ENCODE peak calls at places on chromosomes 1 and 21, in eight cellular contexts. One of them, this sample, is unnamed.
A peak's percentile ranks its signal among the peaks of the same experiment; 100 is the strongest.

GRCh38 chr1:15953791-15954201 is 22.1 kb downstream of the ZBTB17 start:
- DNase-seq in ACHN: no peak
- DNase-seq in AG10803: no peak
- DNase-seq in mesothelial cell of epicardium: no peak
- DNase-seq in posterior cingulate gyrus: no peak
- DNase-seq in amniotic stem cell: no peak
- DNase-seq in A172: no peak
- DNase-seq in coronary artery: no peak
- DNase-seq in this sample: no peak

GRCh38 chr1:151267760-151268159 is 13.2 kb downstream of the PSMD4 start:
- DNase-seq in A172: peak; percentile 26
- DNase-seq in mesothelial cell of epicardium: no peak
- DNase-seq in amniotic stem cell: no peak
- DNase-seq in ACHN: no peak
- DNase-seq in posterior cingulate gyrus: no peak
- DNase-seq in AG10803: no peak
- DNase-seq in coronary artery: no peak
- DNase-seq in this sample: no peak

GRCh38 chr1:206693029-206693428 is 8.3 kb downstream of the MAPKAPK2 start:
- DNase-seq in amniotic stem cell: peak; percentile 25
- DNase-seq in ACHN: peak; percentile 32
- DNase-seq in AG10803: peak; percentile 69
- DNase-seq in A172: peak; percentile 84
- DNase-seq in mesothelial cell of epicardium: no peak
- DNase-seq in posterior cingulate gyrus: peak; percentile 53
- DNase-seq in coronary artery: peak; percentile 88
- DNase-seq in this sample: peak; percentile 79

GRCh38 chr1:98325646-98326441 is 335.7 kb upstream of the SNX7 start:
- DNase-seq in ACHN: peak; percentile 95
- DNase-seq in amniotic stem cell: peak; percentile 67
- DNase-seq in mesothelial cell of epicardium: no peak
- DNase-seq in posterior cingulate gyrus: no peak
- DNase-seq in AG10803: peak; percentile 90
- DNase-seq in coronary artery: peak; percentile 87
- DNase-seq in A172: peak; percentile 86
- DNase-seq in this sample: no peak

GRCh38 chr1:15056515-15057285 is 96.8 kb upstream of the TMEM51 start:
- DNase-seq in AG10803: peak; percentile 34
- DNase-seq in A172: peak; percentile 42
- DNase-seq in posterior cingulate gyrus: no peak
- DNase-seq in coronary artery: no peak
- DNase-seq in amniotic stem cell: no peak
- DNase-seq in mesothelial cell of epicardium: no peak
- DNase-seq in ACHN: peak; percentile 48
- DNase-seq in this sample: peak; percentile 81

GRCh38 chr1:1541956-1542765 is 1.7 kb upstream of the TMEM240 start:
- DNase-seq in amniotic stem cell: no peak
- DNase-seq in mesothelial cell of epicardium: no peak
- DNase-seq in A172: no peak
- DNase-seq in ACHN: no peak
- DNase-seq in coronary artery: no peak
- DNase-seq in posterior cingulate gyrus: no peak
- DNase-seq in AG10803: no peak
- DNase-seq in this sample: no peak

GRCh38 chr21:33682992-33683627 is 40.8 kb downstream of the ITSN1 start:
- DNase-seq in amniotic stem cell: peak; percentile 28
- DNase-seq in mesothelial cell of epicardium: no peak
- DNase-seq in coronary artery: no peak
- DNase-seq in posterior cingulate gyrus: no peak
- DNase-seq in ACHN: peak; percentile 83
- DNase-seq in A172: peak; percentile 99
- DNase-seq in AG10803: peak; percentile 91
- DNase-seq in this sample: peak; percentile 41

GRCh38 chr21:18772404-18772803 is 368.8 kb upstream of the TMPRSS15 start:
- DNase-seq in posterior cingulate gyrus: no peak
- DNase-seq in AG10803: no peak
- DNase-seq in amniotic stem cell: no peak
- DNase-seq in coronary artery: no peak
- DNase-seq in A172: no peak
- DNase-seq in mesothelial cell of epicardium: no peak
- DNase-seq in ACHN: no peak
- DNase-seq in this sample: no peak

GRCh38 chr1:66281808-66282207 is 252.1 kb upstream of the SGIP1 start:
- DNase-seq in AG10803: no peak
- DNase-seq in mesothelial cell of epicardium: no peak
- DNase-seq in amniotic stem cell: no peak
- DNase-seq in A172: no peak
- DNase-seq in ACHN: no peak
- DNase-seq in posterior cingulate gyrus: no peak
- DNase-seq in coronary artery: no peak
- DNase-seq in this sample: no peak

GRCh38 chr1:174405219-174405618 is 42.5 kb upstream of the GPR52 start:
- DNase-seq in A172: no peak
- DNase-seq in AG10803: no peak
- DNase-seq in amniotic stem cell: no peak
- DNase-seq in ACHN: no peak
- DNase-seq in coronary artery: no peak
- DNase-seq in mesothelial cell of epicardium: no peak
- DNase-seq in posterior cingulate gyrus: no peak
- DNase-seq in this sample: no peak

GRCh38 chr1:25442178-25442577 is 11.5 kb downstream of the MACO1 start:
- DNase-seq in AG10803: no peak
- DNase-seq in A172: peak; percentile 33
- DNase-seq in coronary artery: no peak
- DNase-seq in mesothelial cell of epicardium: no peak
- DNase-seq in ACHN: no peak
- DNase-seq in posterior cingulate gyrus: no peak
- DNase-seq in amniotic stem cell: no peak
- DNase-seq in this sample: peak; percentile 12

GRCh38 chr1:64975740-64976139 is 9.4 kb upstream of the JAK1 start:
- DNase-seq in amniotic stem cell: no peak
- DNase-seq in AG10803: no peak
- DNase-seq in ACHN: no peak
- DNase-seq in coronary artery: no peak
- DNase-seq in mesothelial cell of epicardium: no peak
- DNase-seq in A172: no peak
- DNase-seq in posterior cingulate gyrus: no peak
- DNase-seq in this sample: no peak